ENCODE peak calls at places on chromosomes 5 and 9, in five cellular contexts. One of them, this sample, is unnamed. For H3K4me1, the result is how much of the 10 kb centered on the place peaks cover.

GRCh38 chr9:112541690-112542089 is 55.1 kb downstream of the KIAA1958 start:
- DNase-seq in HepG2: no peak
- DNase-seq in HCT116: no peak
- DNase-seq in stomach: no peak
- DNase-seq in spleen: no peak
- DNase-seq in this sample: no peak

GRCh38 chr5:172453206-172453985 is 929 bp downstream of the SH3PXD2B start:
- DNase-seq in stomach: peak
- DNase-seq in spleen: no peak
- DNase-seq in HCT116: peak
- DNase-seq in HepG2: peak
- DNase-seq in this sample: no peak

GRCh38 chr5:133423618-133424282 is 188.6 kb downstream of the FSTL4 start:
- DNase-seq in HCT116: peak
- DNase-seq in HepG2: peak
- DNase-seq in spleen: peak
- DNase-seq in stomach: peak
- DNase-seq in this sample: peak

GRCh38 chr5:6856658-6857057 is 143.4 kb downstream of the TENT4A start:
- DNase-seq in HepG2: no peak
- DNase-seq in HCT116: no peak
- DNase-seq in stomach: no peak
- DNase-seq in spleen: no peak
- DNase-seq in this sample: no peak

GRCh38 chr5:68290260-68290674 is 74.7 kb downstream of the PIK3R1 start:
- DNase-seq in HepG2: no peak
- DNase-seq in stomach: peak
- DNase-seq in spleen: no peak
- DNase-seq in HCT116: no peak
- DNase-seq in this sample: no peak

GRCh38 chr9:132241840-132242620 is 80.2 kb downstream of the NTNG2 start:
- DNase-seq in spleen: peak
- DNase-seq in stomach: peak
- DNase-seq in HepG2: no peak
- DNase-seq in HCT116: no peak
- DNase-seq in this sample: no peak

GRCh38 chr5:14342306-14342705 is 199.2 kb downstream of the TRIO start:
- DNase-seq in HepG2: no peak
- DNase-seq in stomach: peak
- DNase-seq in HCT116: no peak
- DNase-seq in spleen: no peak
- DNase-seq in this sample: no peak

GRCh38 chr5:57501414-57502321 is 19.1 kb upstream of the ACTBL2 start:
- DNase-seq in HCT116: no peak
- DNase-seq in stomach: no peak
- DNase-seq in HepG2: no peak
- DNase-seq in spleen: no peak
- DNase-seq in this sample: no peak

GRCh38 chr5:15249152-15249551 is 250.8 kb upstream of the FBXL7 start:
- DNase-seq in HepG2: no peak
- DNase-seq in spleen: no peak
- DNase-seq in HCT116: no peak
- DNase-seq in stomach: no peak
- DNase-seq in this sample: peak

GRCh38 chr9:127877566-127877998 is at the start of gene AK1:
- DNase-seq in spleen: peak
- DNase-seq in stomach: peak
- DNase-seq in HepG2: no peak
- DNase-seq in HCT116: no peak
- DNase-seq in this sample: no peak

GRCh38 chr5:179296150-179296821 is 49.0 kb downstream of the ADAMTS2 start:
- DNase-seq in HepG2: no peak
- DNase-seq in stomach: no peak
- DNase-seq in HCT116: no peak
- DNase-seq in spleen: peak
- DNase-seq in this sample: no peak

GRCh38 chr9:115855458-115856133 is 298.0 kb upstream of the PAPPA start:
- DNase-seq in stomach: no peak
- DNase-seq in HepG2: no peak
- DNase-seq in spleen: no peak
- DNase-seq in HCT116: no peak
- DNase-seq in this sample: no peak

GRCh38 chr5:65213921-65214525 is 267.7 kb downstream of the ADAMTS6 start:
- DNase-seq in HCT116: peak
- DNase-seq in spleen: no peak
- DNase-seq in HepG2: peak
- DNase-seq in stomach: no peak
- DNase-seq in this sample: no peak

GRCh38 chr5:35246928-35247644 is 16.8 kb upstream of the PRLR start:
- DNase-seq in spleen: no peak
- DNase-seq in HepG2: no peak
- DNase-seq in stomach: peak
- DNase-seq in HCT116: no peak
- DNase-seq in this sample: no peak

GRCh38 chr9:76926324-76926731 is 20.4 kb upstream of the PRUNE2 start:
- DNase-seq in HCT116: no peak
- DNase-seq in HepG2: no peak
- DNase-seq in spleen: no peak
- DNase-seq in stomach: no peak
- DNase-seq in this sample: no peak

GRCh38 chr5:134873494-134873893 is 677 bp upstream of the TXNDC15 start:
- DNase-seq in HCT116: no peak
- DNase-seq in HepG2: no peak
- DNase-seq in stomach: no peak
- DNase-seq in spleen: no peak
- DNase-seq in this sample: no peak

GRCh38 chr5:150044334-150044681 is 42.0 kb downstream of the CSF1R start:
- DNase-seq in spleen: no peak
- DNase-seq in HepG2: no peak
- DNase-seq in HCT116: no peak
- DNase-seq in stomach: no peak
- DNase-seq in this sample: no peak

GRCh38 chr5:179568731-179569130 is 18.4 kb downstream of the RUFY1 start:
- DNase-seq in spleen: peak
- DNase-seq in HCT116: no peak
- DNase-seq in stomach: no peak
- DNase-seq in HepG2: no peak
- DNase-seq in this sample: no peak

DNA sequence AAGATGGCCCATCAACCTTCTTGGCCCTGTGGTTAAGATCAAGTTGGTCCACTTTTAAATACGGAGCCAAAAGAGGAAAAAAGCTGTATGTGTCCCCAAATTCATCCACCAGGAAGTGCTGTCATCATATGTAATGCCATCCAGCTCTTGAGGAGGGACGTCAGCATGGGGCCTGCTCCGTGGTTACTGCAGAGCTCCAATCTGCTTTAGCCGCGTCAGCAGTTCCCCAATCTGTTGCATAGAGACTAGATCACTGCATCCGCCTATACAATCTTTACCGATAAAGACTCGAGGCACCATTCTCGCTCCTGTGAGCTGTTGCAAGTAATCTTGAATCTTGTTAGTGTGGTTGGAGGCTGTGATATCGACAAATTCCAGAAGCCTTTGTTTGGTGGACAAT is 65.7 kb downstream of the GABRA6 start:
- DNase-seq in spleen: peak
- DNase-seq in HepG2: no peak
- DNase-seq in HCT116: no peak
- DNase-seq in stomach: no peak
- DNase-seq in this sample: no peak
- TF ChIP-seq POLR2AphosphoS5 in spleen: no peak
- TF ChIP-seq POLR2AphosphoS5 in HepG2: no peak
- TF ChIP-seq POLR2AphosphoS5 in HCT116: no peak
- TF ChIP-seq POLR2AphosphoS5 in stomach: no peak
- TF ChIP-seq POLR2AphosphoS5 in this sample: no peak

DNA sequence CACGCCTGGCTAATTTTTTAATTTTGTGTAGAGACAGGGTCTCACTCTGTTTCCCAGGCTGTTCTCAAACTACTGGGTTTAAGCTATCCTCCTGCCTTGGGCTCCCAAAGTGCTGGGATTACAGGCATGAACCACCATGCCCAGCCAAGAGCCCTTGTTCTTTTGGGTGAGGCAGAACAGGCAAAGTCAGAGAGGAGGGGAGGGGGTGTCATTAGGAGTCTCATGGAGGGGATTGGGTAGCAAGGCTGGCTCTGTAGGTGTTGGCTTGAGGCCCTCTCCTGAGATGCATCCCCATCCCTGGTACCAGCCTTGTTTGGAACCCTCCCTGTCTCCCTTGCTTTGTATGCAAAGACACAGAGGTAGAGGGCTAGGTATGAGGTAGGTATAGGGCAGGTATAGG is 24.1 kb downstream of the GSN start:
- DNase-seq in stomach: no peak
- DNase-seq in HepG2: no peak
- DNase-seq in spleen: no peak
- DNase-seq in HCT116: no peak
- DNase-seq in this sample: no peak
- H3K4me1 ChIP-seq in stomach: half or more
- H3K4me1 ChIP-seq in HepG2: half or more
- H3K4me1 ChIP-seq in spleen: half or more
- H3K4me1 ChIP-seq in HCT116: under half
- H3K4me1 ChIP-seq in this sample: half or more

DNA sequence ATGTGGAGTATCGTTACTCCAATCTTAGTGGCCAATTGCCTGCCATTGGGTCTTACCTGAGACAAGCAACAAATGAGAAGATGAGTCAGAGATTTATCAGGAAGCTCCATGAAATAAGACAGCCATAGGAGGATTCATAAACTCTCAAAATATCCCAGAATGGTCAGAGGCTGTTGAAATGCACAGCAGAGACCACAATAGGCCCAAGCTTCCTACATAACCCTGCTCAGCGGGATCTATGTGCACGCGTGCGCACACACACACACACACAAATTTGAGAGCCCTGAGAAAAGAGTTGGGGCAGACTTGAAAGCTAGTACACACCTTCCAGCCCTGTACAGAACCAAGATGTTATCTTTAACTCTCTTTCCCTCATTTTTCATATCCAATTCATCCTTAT is 9.8 kb downstream of the UIMC1 start:
- DNase-seq in HCT116: no peak
- DNase-seq in HepG2: no peak
- DNase-seq in spleen: no peak
- DNase-seq in stomach: no peak
- DNase-seq in this sample: no peak
- H3K27ac ChIP-seq in HCT116: no peak
- H3K27ac ChIP-seq in HepG2: peak
- H3K27ac ChIP-seq in spleen: peak
- H3K27ac ChIP-seq in stomach: no peak
- H3K27ac ChIP-seq in this sample: no peak

GRCh38 chr5:168088415-168089165 is 202.9 kb upstream of the WWC1 start:
- DNase-seq in spleen: no peak
- DNase-seq in stomach: no peak
- DNase-seq in HCT116: no peak
- DNase-seq in HepG2: no peak
- DNase-seq in this sample: no peak

GRCh38 chr5:168085321-168086040 is 206.0 kb upstream of the WWC1 start:
- DNase-seq in HepG2: no peak
- DNase-seq in spleen: no peak
- DNase-seq in stomach: no peak
- DNase-seq in HCT116: no peak
- DNase-seq in this sample: no peak

GRCh38 chr5:168086736-168087135 is 204.7 kb upstream of the WWC1 start:
- DNase-seq in HepG2: no peak
- DNase-seq in stomach: no peak
- DNase-seq in spleen: no peak
- DNase-seq in HCT116: no peak
- DNase-seq in this sample: no peak

GRCh38 chr5:168089201-168089887 is 202.1 kb upstream of the WWC1 start:
- DNase-seq in stomach: no peak
- DNase-seq in spleen: no peak
- DNase-seq in HepG2: no peak
- DNase-seq in HCT116: no peak
- DNase-seq in this sample: no peak

GRCh38 chr5:168086104-168086610 is 205.3 kb upstream of the WWC1 start:
- DNase-seq in stomach: no peak
- DNase-seq in HCT116: no peak
- DNase-seq in HepG2: peak
- DNase-seq in spleen: no peak
- DNase-seq in this sample: no peak
- TF ChIP-seq POLR2AphosphoS5 in stomach: no peak
- TF ChIP-seq POLR2AphosphoS5 in HCT116: no peak
- TF ChIP-seq POLR2AphosphoS5 in HepG2: no peak
- TF ChIP-seq POLR2AphosphoS5 in spleen: no peak
- TF ChIP-seq POLR2AphosphoS5 in this sample: no peak